ENCODE peak calls at places on chromosomes 7 and 10, in four cellular contexts. One of them, this sample, is unnamed.

GRCh38 chr10:67114945-67115344 is 189.1 kb downstream of the LRRTM3 start:
- DNase-seq in endothelial cell of umbilical vein: no peak
- DNase-seq in heart left ventricle: no peak
- DNase-seq in stimulated activated CD4-positive, alpha-beta T cell treated with anti-CD3 and anti-CD28 coated beads, Interleukin-2, amount 100 ng/mL, for 48 hours: no peak
- DNase-seq in this sample: no peak

GRCh38 chr10:75919913-75920312 is 488.5 kb downstream of the LRMDA start:
- DNase-seq in endothelial cell of umbilical vein: no peak
- DNase-seq in stimulated activated CD4-positive, alpha-beta T cell treated with anti-CD3 and anti-CD28 coated beads, Interleukin-2, amount 100 ng/mL, for 48 hours: no peak
- DNase-seq in heart left ventricle: no peak
- DNase-seq in this sample: no peak

GRCh38 chr7:136278057-136278456 is 300.9 kb upstream of the MTPN start:
- DNase-seq in heart left ventricle: no peak
- DNase-seq in endothelial cell of umbilical vein: no peak
- DNase-seq in stimulated activated CD4-positive, alpha-beta T cell treated with anti-CD3 and anti-CD28 coated beads, Interleukin-2, amount 100 ng/mL, for 48 hours: no peak
- DNase-seq in this sample: no peak

GRCh38 chr10:33537066-33537465 is 202.6 kb upstream of the NRP1 start:
- DNase-seq in stimulated activated CD4-positive, alpha-beta T cell treated with anti-CD3 and anti-CD28 coated beads, Interleukin-2, amount 100 ng/mL, for 48 hours: no peak
- DNase-seq in endothelial cell of umbilical vein: no peak
- DNase-seq in heart left ventricle: no peak
- DNase-seq in this sample: no peak

GRCh38 chr10:113538131-113538530 is 14.7 kb upstream of the HABP2 start:
- DNase-seq in stimulated activated CD4-positive, alpha-beta T cell treated with anti-CD3 and anti-CD28 coated beads, Interleukin-2, amount 100 ng/mL, for 48 hours: no peak
- DNase-seq in endothelial cell of umbilical vein: no peak
- DNase-seq in heart left ventricle: no peak
- DNase-seq in this sample: no peak

GRCh38 chr10:47282657-47283018 is 17.4 kb upstream of the GDF10 start:
- DNase-seq in endothelial cell of umbilical vein: no peak
- DNase-seq in stimulated activated CD4-positive, alpha-beta T cell treated with anti-CD3 and anti-CD28 coated beads, Interleukin-2, amount 100 ng/mL, for 48 hours: no peak
- DNase-seq in heart left ventricle: no peak
- DNase-seq in this sample: no peak

GRCh38 chr7:155227788-155228458 is 69.8 kb upstream of the INSIG1 start:
- DNase-seq in stimulated activated CD4-positive, alpha-beta T cell treated with anti-CD3 and anti-CD28 coated beads, Interleukin-2, amount 100 ng/mL, for 48 hours: no peak
- DNase-seq in heart left ventricle: no peak
- DNase-seq in endothelial cell of umbilical vein: no peak
- DNase-seq in this sample: no peak

GRCh38 chr10:86017841-86018734 is 348.5 kb downstream of the GRID1 start:
- DNase-seq in endothelial cell of umbilical vein: no peak
- DNase-seq in stimulated activated CD4-positive, alpha-beta T cell treated with anti-CD3 and anti-CD28 coated beads, Interleukin-2, amount 100 ng/mL, for 48 hours: no peak
- DNase-seq in heart left ventricle: no peak
- DNase-seq in this sample: peak

GRCh38 chr7:95578299-95578855 is 17.9 kb downstream of the PDK4 start:
- DNase-seq in stimulated activated CD4-positive, alpha-beta T cell treated with anti-CD3 and anti-CD28 coated beads, Interleukin-2, amount 100 ng/mL, for 48 hours: no peak
- DNase-seq in heart left ventricle: no peak
- DNase-seq in endothelial cell of umbilical vein: no peak
- DNase-seq in this sample: no peak

GRCh38 chr10:6017781-6018354 is 40.5 kb upstream of the IL15RA start:
- DNase-seq in endothelial cell of umbilical vein: no peak
- DNase-seq in stimulated activated CD4-positive, alpha-beta T cell treated with anti-CD3 and anti-CD28 coated beads, Interleukin-2, amount 100 ng/mL, for 48 hours: no peak
- DNase-seq in heart left ventricle: no peak
- DNase-seq in this sample: no peak

GRCh38 chr10:50937230-50937907 is 51.9 kb upstream of the A1CF start:
- DNase-seq in heart left ventricle: no peak
- DNase-seq in endothelial cell of umbilical vein: peak
- DNase-seq in stimulated activated CD4-positive, alpha-beta T cell treated with anti-CD3 and anti-CD28 coated beads, Interleukin-2, amount 100 ng/mL, for 48 hours: no peak
- DNase-seq in this sample: no peak

GRCh38 chr7:148014473-148014872 is 576.1 kb upstream of the C7orf33 start:
- DNase-seq in heart left ventricle: no peak
- DNase-seq in stimulated activated CD4-positive, alpha-beta T cell treated with anti-CD3 and anti-CD28 coated beads, Interleukin-2, amount 100 ng/mL, for 48 hours: no peak
- DNase-seq in endothelial cell of umbilical vein: no peak
- DNase-seq in this sample: no peak

GRCh38 chr10:70144372-70145110 is 2.0 kb downstream of the TYSND1 start:
- DNase-seq in heart left ventricle: no peak
- DNase-seq in stimulated activated CD4-positive, alpha-beta T cell treated with anti-CD3 and anti-CD28 coated beads, Interleukin-2, amount 100 ng/mL, for 48 hours: no peak
- DNase-seq in endothelial cell of umbilical vein: no peak
- DNase-seq in this sample: no peak

GRCh38 chr7:115085421-115085820 is 163.5 kb downstream of the MDFIC start:
- DNase-seq in endothelial cell of umbilical vein: no peak
- DNase-seq in heart left ventricle: no peak
- DNase-seq in stimulated activated CD4-positive, alpha-beta T cell treated with anti-CD3 and anti-CD28 coated beads, Interleukin-2, amount 100 ng/mL, for 48 hours: no peak
- DNase-seq in this sample: no peak

GRCh38 chr10:125727436-125727835 is 7.9 kb downstream of the EDRF1 start:
- DNase-seq in stimulated activated CD4-positive, alpha-beta T cell treated with anti-CD3 and anti-CD28 coated beads, Interleukin-2, amount 100 ng/mL, for 48 hours: no peak
- DNase-seq in endothelial cell of umbilical vein: no peak
- DNase-seq in heart left ventricle: no peak
- DNase-seq in this sample: no peak

GRCh38 chr7:471191-471865 is 48.3 kb downstream of the PDGFA start:
- DNase-seq in heart left ventricle: peak
- DNase-seq in stimulated activated CD4-positive, alpha-beta T cell treated with anti-CD3 and anti-CD28 coated beads, Interleukin-2, amount 100 ng/mL, for 48 hours: no peak
- DNase-seq in endothelial cell of umbilical vein: no peak
- DNase-seq in this sample: peak

GRCh38 chr7:106026101-106026500 is 63.0 kb downstream of the CDHR3 start:
- DNase-seq in endothelial cell of umbilical vein: no peak
- DNase-seq in heart left ventricle: no peak
- DNase-seq in stimulated activated CD4-positive, alpha-beta T cell treated with anti-CD3 and anti-CD28 coated beads, Interleukin-2, amount 100 ng/mL, for 48 hours: no peak
- DNase-seq in this sample: no peak

GRCh38 chr7:94338921-94339371 is 55.7 kb upstream of the COL1A2 start:
- DNase-seq in heart left ventricle: no peak
- DNase-seq in stimulated activated CD4-positive, alpha-beta T cell treated with anti-CD3 and anti-CD28 coated beads, Interleukin-2, amount 100 ng/mL, for 48 hours: no peak
- DNase-seq in endothelial cell of umbilical vein: no peak
- DNase-seq in this sample: no peak

GRCh38 chr7:147298611-147299043 is 1182.0 kb downstream of the CNTNAP2 start:
- DNase-seq in heart left ventricle: no peak
- DNase-seq in stimulated activated CD4-positive, alpha-beta T cell treated with anti-CD3 and anti-CD28 coated beads, Interleukin-2, amount 100 ng/mL, for 48 hours: no peak
- DNase-seq in endothelial cell of umbilical vein: no peak
- DNase-seq in this sample: no peak

GRCh38 chr7:55127622-55128081 is 108.8 kb downstream of the EGFR start:
- DNase-seq in stimulated activated CD4-positive, alpha-beta T cell treated with anti-CD3 and anti-CD28 coated beads, Interleukin-2, amount 100 ng/mL, for 48 hours: no peak
- DNase-seq in endothelial cell of umbilical vein: peak
- DNase-seq in heart left ventricle: no peak
- DNase-seq in this sample: peak

GRCh38 chr7:28358423-28358868 is 53.9 kb upstream of the CREB5 start:
- DNase-seq in heart left ventricle: no peak
- DNase-seq in stimulated activated CD4-positive, alpha-beta T cell treated with anti-CD3 and anti-CD28 coated beads, Interleukin-2, amount 100 ng/mL, for 48 hours: no peak
- DNase-seq in endothelial cell of umbilical vein: peak
- DNase-seq in this sample: no peak

GRCh38 chr7:47580811-47581331 is 1.0 kb downstream of the TNS3 start:
- DNase-seq in stimulated activated CD4-positive, alpha-beta T cell treated with anti-CD3 and anti-CD28 coated beads, Interleukin-2, amount 100 ng/mL, for 48 hours: no peak
- DNase-seq in endothelial cell of umbilical vein: no peak
- DNase-seq in heart left ventricle: no peak
- DNase-seq in this sample: no peak

GRCh38 chr10:108598831-108599230 is 1324.5 kb downstream of the XPNPEP1 start:
- DNase-seq in endothelial cell of umbilical vein: no peak
- DNase-seq in heart left ventricle: no peak
- DNase-seq in stimulated activated CD4-positive, alpha-beta T cell treated with anti-CD3 and anti-CD28 coated beads, Interleukin-2, amount 100 ng/mL, for 48 hours: no peak
- DNase-seq in this sample: no peak

GRCh38 chr7:80475383-80475782 is 36.5 kb downstream of the GNAT3 start:
- DNase-seq in endothelial cell of umbilical vein: no peak
- DNase-seq in stimulated activated CD4-positive, alpha-beta T cell treated with anti-CD3 and anti-CD28 coated beads, Interleukin-2, amount 100 ng/mL, for 48 hours: no peak
- DNase-seq in heart left ventricle: no peak
- DNase-seq in this sample: no peak

GRCh38 chr7:1638113-1638726 is 31.9 kb upstream of the ELFN1 start:
- DNase-seq in endothelial cell of umbilical vein: no peak
- DNase-seq in stimulated activated CD4-positive, alpha-beta T cell treated with anti-CD3 and anti-CD28 coated beads, Interleukin-2, amount 100 ng/mL, for 48 hours: no peak
- DNase-seq in heart left ventricle: no peak
- DNase-seq in this sample: no peak

GRCh38 chr7:155011081-155011480 is 8.2 kb upstream of the PAXIP1 start:
- DNase-seq in heart left ventricle: no peak
- DNase-seq in endothelial cell of umbilical vein: no peak
- DNase-seq in stimulated activated CD4-positive, alpha-beta T cell treated with anti-CD3 and anti-CD28 coated beads, Interleukin-2, amount 100 ng/mL, for 48 hours: no peak
- DNase-seq in this sample: no peak